ENCODE peak calls at places on chromosomes 6 and 20, in eight cellular contexts. O, V, M, Y, L, F, D and I are unnamed samples.
A peak's percentile ranks its signal among the peaks of the same experiment; 100 is the strongest.

GRCh38 chr20:44464514-44464913 is 11.2 kb upstream of the TTPAL start:
- DNase-seq in L (no peak), F (no peak), V (no peak), M (no peak), D (no peak), Y (peak; percentile 85), O (no peak), I (no peak)

GRCh38 chr6:38776515-38776914 is 61.4 kb downstream of the DNAH8 start:
- DNase-seq in O (no peak), F (no peak), Y (peak; percentile 68), D (no peak), V (no peak), M (no peak), L (no peak), I (no peak)

GRCh38 chr6:154480144-154480639 is 30.3 kb downstream of the CNKSR3 start:
- DNase-seq in L (no peak), V (no peak), O (no peak), F (no peak), M (no peak), Y (no peak), D (no peak), I (no peak)

GRCh38 chr20:46688151-46689081 is 828 bp downstream of the TP53RK start:
- DNase-seq in O (no peak), F (no peak), D (no peak), Y (peak; percentile 34), V (no peak), M (no peak), L (no peak), I (no peak)

GRCh38 chr6:87846446-87846845 is 144.4 kb upstream of the AKIRIN2 start:
- DNase-seq in D (no peak), L (no peak), M (no peak), F (no peak), Y (peak; percentile 40), O (no peak), V (no peak), I (no peak)

GRCh38 chr20:41334036-41334435 is 6.6 kb upstream of the LPIN3 start:
- DNase-seq in V (no peak), O (no peak), L (no peak), D (no peak), M (no peak), Y (no peak), F (no peak), I (no peak)

GRCh38 chr20:5183731-5184474 is 57.1 kb downstream of the CDS2 start:
- DNase-seq in F (no peak), V (no peak), L (no peak), M (no peak), D (no peak), O (no peak), Y (no peak), I (no peak)

GRCh38 chr6:140156131-140156530 is 781.7 kb upstream of the CITED2 start:
- DNase-seq in M (no peak), O (no peak), D (no peak), Y (no peak), F (no peak), L (no peak), V (no peak), I (no peak)

GRCh38 chr6:30744054-30744805 is at the start of gene IER3:
- DNase-seq in D (peak; percentile 80), Y (peak; percentile 90), F (peak; percentile 81), O (peak; percentile 86), M (peak; percentile 86), L (peak; percentile 93), V (no peak), I (peak; percentile 75)

GRCh38 chr6:14711056-14711703 is 534.7 kb upstream of the JARID2 start:
- DNase-seq in M (no peak), V (peak; percentile 74), F (peak; percentile 40), L (peak; percentile 66), O (no peak), D (peak; percentile 54), Y (peak; percentile 85), I (peak; percentile 41)

GRCh38 chr6:91781946-91782345 is 1195.1 kb upstream of the MAP3K7 start:
- DNase-seq in Y (no peak), L (no peak), O (no peak), F (no peak), M (no peak), D (no peak), V (peak; percentile 57), I (no peak)

GRCh38 chr6:137415127-137415833 is 78.9 kb downstream of the OLIG3 start:
- DNase-seq in F (peak; percentile 66), M (peak; percentile 55), V (no peak), O (peak; percentile 43), Y (peak; percentile 77), L (peak; percentile 79), D (peak; percentile 56), I (peak; percentile 69)

GRCh38 chr6:152295920-152296319 is 341.2 kb downstream of the SYNE1 start:
- DNase-seq in M (no peak), Y (no peak), V (no peak), F (no peak), D (no peak), O (no peak), L (no peak), I (no peak)

GRCh38 chr6:155880905-155881304 is 425.3 kb upstream of the NOX3 start:
- DNase-seq in V (no peak), L (no peak), F (no peak), O (no peak), D (no peak), M (no peak), Y (peak; percentile 55), I (no peak)

GRCh38 chr6:36078159-36078558 is 50.6 kb downstream of the MAPK14 start:
- DNase-seq in F (no peak), Y (no peak), D (no peak), O (no peak), L (no peak), V (no peak), M (no peak), I (no peak)
- TF ChIP-seq CTCF in F (no peak), Y (no peak), D (no peak), O (no peak), L (no peak), V (no peak), M (no peak), I (no peak)

DNA sequence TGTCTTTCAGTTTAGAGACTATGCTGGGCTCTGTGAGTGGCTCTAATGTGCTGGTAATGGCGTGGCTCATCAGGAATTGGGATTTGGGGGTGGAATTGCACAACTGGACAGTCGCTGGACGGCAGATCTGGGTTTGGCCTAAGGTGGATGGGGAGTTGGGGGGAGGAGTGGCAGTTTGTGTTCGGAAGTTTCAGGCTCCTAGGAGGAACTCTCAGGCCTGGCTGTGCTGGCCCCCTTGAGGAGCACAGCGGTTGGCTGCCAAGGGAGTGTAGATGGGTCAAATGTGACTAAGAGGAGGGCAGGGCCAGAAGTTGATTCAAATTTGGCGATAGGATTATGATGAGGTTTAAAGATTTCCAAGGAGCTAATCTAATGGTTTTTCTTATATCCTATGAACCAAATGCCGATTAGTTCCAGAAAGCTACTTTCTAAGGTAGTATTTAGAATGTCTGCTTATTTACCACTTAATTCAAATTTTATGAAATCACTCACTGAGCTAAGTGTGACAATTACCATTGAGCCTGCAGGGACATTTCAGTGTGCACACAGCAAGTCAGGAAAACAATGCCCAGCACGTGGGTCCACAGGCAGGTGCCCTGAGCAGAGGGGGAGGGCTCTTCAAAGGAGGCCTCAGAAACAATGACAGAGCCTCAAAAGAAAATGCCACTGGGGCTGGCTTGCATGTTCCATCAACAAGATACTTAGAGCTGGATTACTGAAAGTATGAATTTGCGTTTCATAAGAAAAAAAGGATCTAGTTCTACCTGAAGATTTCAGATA is 111.0 kb downstream of the GJA10 start:
- DNase-seq in D (no peak), Y (no peak), L (no peak), F (no peak), O (no peak), V (no peak), M (peak; percentile 6), I (no peak)
- TF ChIP-seq CTCF in D (no peak), Y (no peak), L (no peak), F (no peak), O (no peak), V (no peak), M (no peak), I (no peak)

GRCh38 chr6:57044568-57044967 is 1.9 kb upstream of the KIAA1586 start:
- DNase-seq in M (no peak), L (no peak), O (no peak), V (no peak), Y (no peak), F (no peak), D (no peak), I (no peak)

GRCh38 chr6:57035549-57035948 is 10.9 kb upstream of the KIAA1586 start:
- DNase-seq in Y (no peak), O (no peak), L (no peak), M (no peak), V (no peak), D (no peak), F (no peak), I (no peak)

GRCh38 chr6:57038906-57039305 is 7.6 kb upstream of the KIAA1586 start:
- DNase-seq in O (no peak), M (no peak), Y (no peak), F (no peak), V (no peak), L (no peak), D (no peak), I (no peak)

DNA sequence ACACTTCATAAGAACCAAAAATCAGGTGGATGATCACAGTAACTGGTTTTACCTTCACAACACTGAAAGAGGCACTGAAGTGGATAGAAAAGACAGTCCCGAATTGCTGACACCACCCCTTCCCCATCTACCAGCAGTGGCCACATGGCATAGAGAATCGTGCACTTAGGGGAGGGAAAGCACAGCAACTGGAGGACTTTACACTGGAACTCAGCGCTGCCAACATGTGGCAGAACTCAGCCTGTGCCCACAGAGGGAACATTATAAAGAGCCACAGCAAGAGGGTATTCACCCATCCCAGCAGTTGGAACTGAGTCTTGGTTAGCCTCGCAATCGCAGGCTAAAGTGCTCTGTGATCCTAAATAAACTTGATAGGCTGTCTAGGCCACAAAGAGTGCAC is 6.5 kb upstream of the KIAA1586 start:
- DNase-seq in Y (peak; percentile 10), O (no peak), D (no peak), V (peak; percentile 53), M (no peak), L (peak; percentile 52), F (no peak), I (no peak)
- TF ChIP-seq CTCF in Y (peak; percentile 35), O (no peak), D (no peak), V (peak; percentile 75), M (no peak), L (peak; percentile 52), F (peak; percentile 5), I (no peak)

DNA sequence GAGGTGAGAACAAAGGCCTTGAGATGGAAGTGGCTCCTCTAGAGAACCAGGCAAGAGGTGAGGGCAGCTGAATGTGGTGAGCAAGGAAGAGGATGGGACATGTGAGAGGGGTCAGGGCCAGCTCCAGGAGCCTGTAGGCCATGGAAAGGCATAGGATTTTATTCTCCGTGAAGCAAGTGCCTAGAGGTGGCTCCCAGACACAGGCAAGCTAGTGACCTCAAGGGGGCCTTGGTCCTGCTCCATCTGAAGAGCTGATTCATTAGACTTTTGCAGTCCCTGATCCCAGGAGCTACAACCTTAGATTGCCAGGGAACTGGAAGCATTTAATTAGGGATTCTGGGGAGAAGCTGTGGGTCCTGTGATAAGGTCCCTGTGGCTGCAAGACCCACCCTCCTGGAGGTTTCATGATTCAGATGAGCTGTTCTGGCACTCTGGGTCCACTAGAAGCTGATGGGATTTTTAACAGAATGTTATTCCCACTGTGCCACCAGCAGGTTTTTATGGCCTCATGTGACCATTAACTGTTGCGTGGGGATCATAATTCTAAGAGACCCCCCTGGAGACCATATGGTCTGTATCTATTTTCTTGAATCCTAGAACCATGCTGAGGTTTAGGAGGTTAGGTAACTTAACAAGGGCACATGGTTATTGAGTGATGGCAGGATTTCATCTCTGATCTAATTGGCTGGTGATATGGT is 90.5 kb downstream of the ELOVL5 start:
- DNase-seq in L (peak; percentile 31), M (no peak), D (no peak), O (no peak), F (no peak), V (no peak), Y (no peak), I (no peak)
- TF ChIP-seq CTCF in L (peak; percentile 32), M (no peak), D (no peak), O (no peak), F (no peak), V (no peak), Y (no peak), I (no peak)